ENCODE peak calls at places on chromosomes 1 and 21, in five cellular contexts. P, A, L, K and N are unnamed samples.

GRCh38 chr1:6634278-6635052 is 9.8 kb downstream of the THAP3 start:
- DNase-seq in L (no peak), K (peak; percentile 57), P (no peak), A (no peak), N (peak; percentile 56)

GRCh38 chr1:181318858-181319235 is 164.5 kb upstream of the CACNA1E start:
- DNase-seq in A (no peak), P (no peak), K (no peak), L (no peak), N (no peak)

GRCh38 chr1:19661721-19662228 is 2.9 kb upstream of the HTR6 start:
- DNase-seq in A (no peak), L (no peak), P (no peak), K (peak; percentile 67), N (peak; percentile 57)

GRCh38 chr1:229756666-229757065 is 130.6 kb downstream of the URB2 start:
- DNase-seq in P (no peak), A (no peak), K (peak; percentile 21), L (no peak), N (no peak)

GRCh38 chr1:53683986-53684740 is 54.8 kb downstream of the GLIS1 start:
- DNase-seq in K (no peak), P (no peak), A (no peak), L (no peak), N (no peak)

GRCh38 chr1:5599541-5599940 is 392.7 kb downstream of the NPHP4 start:
- DNase-seq in K (no peak), P (no peak), L (no peak), A (no peak), N (no peak)

GRCh38 chr1:77938656-77939055 is 40.2 kb downstream of the FUBP1 start:
- DNase-seq in K (no peak), A (no peak), L (no peak), P (no peak), N (no peak)

GRCh38 chr1:168161459-168161858 is 17.3 kb upstream of the TIPRL start:
- DNase-seq in K (peak; percentile 55), L (no peak), A (no peak), P (no peak), N (no peak)

GRCh38 chr1:101150676-101151075 is 86.1 kb upstream of the S1PR1 start:
- DNase-seq in A (no peak), P (no peak), L (no peak), K (no peak), N (peak; percentile 74)

GRCh38 chr1:4115191-4115900 is 215.3 kb upstream of the C1orf174 start:
- DNase-seq in A (peak; percentile 11), K (no peak), L (no peak), P (no peak), N (no peak)

GRCh38 chr1:167794043-167794442 is 72.3 kb downstream of the MPZL1 start:
- DNase-seq in A (no peak), P (no peak), L (no peak), K (no peak), N (no peak)

GRCh38 chr1:242432491-242433095 is 91.9 kb downstream of the PLD5 start:
- DNase-seq in P (no peak), A (no peak), L (no peak), K (no peak), N (no peak)

GRCh38 chr1:208159542-208160258 is 84.5 kb downstream of the PLXNA2 start:
- DNase-seq in A (peak; percentile 64), K (peak; percentile 93), L (no peak), P (no peak), N (peak; percentile 41)

GRCh38 chr1:181112071-181112929 is 23.8 kb downstream of the IER5 start:
- DNase-seq in K (peak; percentile 97), L (peak; percentile 93), A (peak; percentile 88), P (no peak), N (peak; percentile 87)

GRCh38 chr1:230826166-230826875 is 42.0 kb downstream of the C1orf198 start:
- DNase-seq in K (peak; percentile 46), L (no peak), P (no peak), A (no peak), N (no peak)

GRCh38 chr21:42515708-42516502 is 2.3 kb downstream of the SLC37A1 start:
- DNase-seq in K (no peak), P (no peak), L (peak; percentile 52), A (no peak), N (no peak)

GRCh38 chr1:55447488-55447887 is 232.3 kb upstream of the USP24 start:
- DNase-seq in K (no peak), P (no peak), A (no peak), L (no peak), N (peak; percentile 22)

GRCh38 chr1:27605300-27605766 is 1.4 kb upstream of the AHDC1 start:
- DNase-seq in K (no peak), A (no peak), P (no peak), L (no peak), N (no peak)

GRCh38 chr1:201655910-201656669 is 117.2 kb downstream of the NAV1 start:
- DNase-seq in A (no peak), K (no peak), P (no peak), L (no peak), N (no peak)

GRCh38 chr1:17498214-17498613 is 41.3 kb upstream of the ARHGEF10L start:
- DNase-seq in L (no peak), A (no peak), P (no peak), K (no peak), N (no peak)

GRCh38 chr1:31798433-31799195 is 17.2 kb downstream of the SPOCD1 start:
- DNase-seq in P (no peak), K (peak; percentile 82), A (peak; percentile 65), L (no peak), N (peak; percentile 88)

GRCh38 chr1:205375816-205376545 is 19.3 kb upstream of the KLHDC8A start:
- DNase-seq in L (no peak), A (no peak), P (no peak), K (peak; percentile 60), N (no peak)

GRCh38 chr1:100328133-100328532 is 24.2 kb upstream of the CDC14A start:
- DNase-seq in K (no peak), A (no peak), P (no peak), L (no peak), N (no peak)

GRCh38 chr1:89291276-89291675 is 18.6 kb upstream of the GBP5 start:
- DNase-seq in K (no peak), L (no peak), A (no peak), P (no peak), N (no peak)

GRCh38 chr1:91700332-91700731 is 185.6 kb downstream of the TGFBR3 start:
- DNase-seq in A (no peak), L (no peak), K (peak; percentile 34), P (no peak), N (no peak)

GRCh38 chr1:45037456-45037855 is 25.4 kb downstream of the UROD start:
- DNase-seq in A (no peak), K (no peak), P (no peak), L (no peak), N (no peak)

GRCh38 chr1:162070094-162070748 is 730 bp downstream of the NOS1AP start:
- DNase-seq in P (no peak), L (no peak), A (no peak), K (no peak), N (no peak)